ENCODE peak calls at places on chromosomes 5 and 9, in eight cellular contexts. O is activated effector memory CD4-positive, alpha-beta T cell treated with Interleukin-2 at 50 U/mL for 16 hours; Z is brain microvascular endothelial cell; F is fibroblast of the conjunctiva; Q is fibroblast of pulmonary artery; E is Ammon's horn; A is AG10803; D is NCI-H1417. S is an unnamed sample.

GRCh38 chr5:35360671-35361070 is 130.4 kb upstream of the PRLR start:
- DNase-seq in F (no peak), E (no peak), A (no peak), O (no peak), D (no peak), Q (no peak), Z (no peak), S (no peak)

GRCh38 chr5:154653418-154653763 is 101.8 kb upstream of the LARP1 start:
- DNase-seq in E (no peak), Z (no peak), D (no peak), F (no peak), Q (no peak), O (no peak), A (no peak), S (no peak)

GRCh38 chr9:18910858-18911257 is 122.2 kb downstream of the SAXO1 start:
- DNase-seq in F (no peak), D (peak), O (no peak), Z (peak), E (no peak), Q (no peak), A (no peak), S (no peak)

GRCh38 chr5:78611161-78611605 is 37.4 kb downstream of the LHFPL2 start:
- DNase-seq in O (no peak), F (no peak), Q (no peak), A (no peak), Z (no peak), E (no peak), D (no peak), S (peak)

GRCh38 chr9:104905931-104906330 is 22.0 kb downstream of the ABCA1 start:
- DNase-seq in Q (peak), E (no peak), F (no peak), O (no peak), Z (no peak), D (no peak), A (peak), S (no peak)

GRCh38 chr9:112586600-112587155 is 100.1 kb downstream of the KIAA1958 start:
- DNase-seq in A (peak), E (no peak), Q (no peak), O (no peak), D (no peak), Z (no peak), F (no peak), S (no peak)

GRCh38 chr9:92911496-92912475 is 33.9 kb upstream of the ZNF484 start:
- DNase-seq in E (no peak), F (no peak), D (peak), A (peak), Z (no peak), Q (no peak), O (no peak), S (no peak)

GRCh38 chr9:89154651-89155336 is 23.8 kb downstream of the SHC3 start:
- DNase-seq in Q (peak), O (no peak), F (peak), A (peak), D (no peak), Z (peak), E (no peak), S (peak)

GRCh38 chr5:67000794-67001475 is 195.7 kb downstream of the CD180 start:
- DNase-seq in D (no peak), Z (no peak), E (no peak), A (no peak), O (no peak), Q (no peak), F (no peak), S (no peak)

GRCh38 chr5:178770621-178771020 is 40.2 kb upstream of the ZNF354A start:
- DNase-seq in Q (no peak), Z (no peak), E (no peak), D (no peak), A (no peak), F (no peak), O (no peak), S (no peak)

GRCh38 chr5:160097981-160098380 is 21.3 kb downstream of the PWWP2A start:
- DNase-seq in F (no peak), O (no peak), Z (no peak), Q (peak), D (no peak), A (peak), E (no peak), S (no peak)

GRCh38 chr9:109192732-109193361 is 25.8 kb upstream of the FRRS1L start:
- DNase-seq in E (no peak), F (no peak), Z (no peak), D (peak), A (no peak), Q (peak), O (no peak), S (no peak)

GRCh38 chr5:73698011-73698410 is 72.0 kb downstream of the ARHGEF28 start:
- DNase-seq in E (no peak), Q (no peak), A (no peak), F (no peak), D (no peak), Z (no peak), O (no peak), S (no peak)

GRCh38 chr9:137619240-137620090 is 660 bp downstream of the EHMT1 start:
- DNase-seq in F (no peak), Q (peak), A (peak), E (no peak), O (peak), Z (peak), D (peak), S (no peak)

GRCh38 chr5:67805666-67806348 is 409.7 kb upstream of the PIK3R1 start:
- DNase-seq in O (no peak), E (no peak), F (no peak), Q (no peak), A (no peak), D (peak), Z (no peak), S (no peak)

GRCh38 chr5:180831139-180832080 is 28.8 kb upstream of the MGAT1 start:
- DNase-seq in O (peak), A (peak), Z (peak), D (peak), E (peak), Q (peak), F (peak), S (peak)

S was measured in NCI-H226.